ENCODE peak calls at places on chromosomes 16 and 17, in seven cellular contexts. Y is stimulated activated CD4-positive, alpha-beta T cell treated with anti-CD3 and anti-CD28 coated beads, Interleukin-4, amount 100 ng/mL, for 48 hours; Z is GM19239; B is OCI-LY7; F is kidney tubule cell; S is endothelial cell; U is AG10803. C is an unnamed sample.

GRCh38 chr17:82029391-82029790 is 2.1 kb upstream of the RAC3 start:
- DNase-seq in Z (no peak), Y (no peak), U (no peak), B (no peak), F (no peak), S (no peak), C (no peak)

GRCh38 chr17:57086069-57086930 is 1.3 kb downstream of the AKAP1 start:
- DNase-seq in Z (no peak), B (peak; percentile 50), S (peak; percentile 28), F (peak; percentile 56), U (no peak), Y (no peak), C (peak; percentile 22)

GRCh38 chr16:83338941-83339340 is 468.8 kb upstream of the HSBP1 start:
- DNase-seq in F (no peak), U (peak; percentile 23), Z (no peak), S (no peak), Y (no peak), B (no peak), C (peak; percentile 97)

GRCh38 chr17:45823598-45823997 is 21.1 kb upstream of the SPPL2C start:
- DNase-seq in U (no peak), B (no peak), F (no peak), Z (no peak), Y (no peak), S (no peak), C (no peak)

GRCh38 chr17:27038676-27039075 is 255.2 kb upstream of the WSB1 start:
- DNase-seq in Z (no peak), F (no peak), Y (no peak), S (no peak), U (no peak), B (peak; percentile 69), C (no peak)

GRCh38 chr16:85930321-85930720 is 31.4 kb downstream of the IRF8 start:
- DNase-seq in U (no peak), F (no peak), Z (no peak), S (no peak), Y (no peak), B (no peak), C (no peak)

GRCh38 chr16:19474617-19475016 is 47.3 kb downstream of the GDE1 start:
- DNase-seq in F (no peak), S (no peak), Z (no peak), Y (no peak), B (no peak), U (no peak), C (no peak)

GRCh38 chr17:29706045-29706431 is 83.3 kb upstream of the CORO6 start:
- DNase-seq in F (no peak), B (no peak), Z (no peak), S (no peak), U (no peak), Y (no peak), C (no peak)

GRCh38 chr17:41029633-41030245 is at the start of gene KRTAP1-4:
- DNase-seq in Z (no peak), F (no peak), B (no peak), Y (no peak), U (no peak), S (no peak), C (no peak)

GRCh38 chr17:73003487-73003886 is 89.0 kb downstream of the SLC39A11 start:
- DNase-seq in U (no peak), Y (no peak), S (no peak), B (no peak), Z (no peak), F (peak; percentile 38), C (no peak)

GRCh38 chr16:4313563-4314531 is 2.0 kb upstream of the GLIS2 start:
- DNase-seq in F (peak; percentile 95), Z (peak; percentile 95), S (peak; percentile 86), B (peak; percentile 40), U (no peak), Y (no peak), C (no peak)